ENCODE peak calls at places on chromosomes 16 and 17, in four cellular contexts. J, W, O and V are unnamed samples.

GRCh38 chr17:74123350-74123749 is 80.1 kb upstream of the RPL38 start:
- DNase-seq in J (no peak), W (no peak), O (no peak), V (no peak)

GRCh38 chr17:77959926-77960521 is 1.5 kb downstream of the TNRC6C start:
- DNase-seq in J (peak), W (peak), O (no peak), V (no peak)

GRCh38 chr16:53501216-53501859 is 1.7 kb downstream of the AKTIP start:
- DNase-seq in J (no peak), W (no peak), O (no peak), V (peak)

GRCh38 chr17:4565209-4566141 is 5.1 kb upstream of the GGT6 start:
- DNase-seq in J (peak), W (peak), O (peak), V (peak)

GRCh38 chr17:44024271-44024663 is 9.5 kb upstream of the TMEM101 start:
- DNase-seq in J (no peak), W (no peak), O (no peak), V (no peak)

GRCh38 chr17:47694018-47694817 is at the start of gene TBKBP1:
- DNase-seq in J (peak), W (peak), O (no peak), V (no peak)

GRCh38 chr17:78432226-78432894 is 53.9 kb downstream of the PGS1 start:
- DNase-seq in J (peak), W (no peak), O (no peak), V (peak)

GRCh38 chr16:2032285-2033056 is 5.8 kb downstream of the NHERF2 start:
- DNase-seq in J (peak), W (peak), O (no peak), V (no peak)

GRCh38 chr16:89924298-89924924 is 1.3 kb downstream of the TUBB3 start:
- DNase-seq in J (peak), W (peak), O (peak), V (no peak)

GRCh38 chr16:19639986-19640421 is 78.0 kb downstream of the KNOP1 start:
- DNase-seq in J (no peak), W (no peak), O (peak), V (no peak)

GRCh38 chr17:81842725-81843504 is 8.1 kb upstream of the PPP1R27 start:
- DNase-seq in J (no peak), W (no peak), O (no peak), V (peak)

GRCh38 chr17:65888649-65889048 is 303.3 kb downstream of the CEP112 start:
- DNase-seq in J (no peak), W (no peak), O (no peak), V (no peak)

GRCh38 chr16:11460820-11461594 is 115.7 kb downstream of the RMI2 start:
- DNase-seq in J (no peak), W (no peak), O (no peak), V (no peak)

GRCh38 chr17:17675925-17676534 is 5.2 kb upstream of the RAI1 start:
- DNase-seq in J (no peak), W (peak), O (no peak), V (no peak)

GRCh38 chr17:81631482-81631881 is 5.4 kb downstream of the NPLOC4 start:
- DNase-seq in J (no peak), W (no peak), O (no peak), V (no peak)

GRCh38 chr17:42287305-42288077 is 807 bp upstream of the STAT5A start:
- DNase-seq in J (peak), W (peak), O (peak), V (peak)

GRCh38 chr16:30559690-30560089 is 1.5 kb upstream of the ZNF764 start:
- DNase-seq in J (no peak), W (no peak), O (no peak), V (no peak)

GRCh38 chr17:17817552-17817947 is 19.2 kb downstream of the SREBF1 start:
- DNase-seq in J (no peak), W (no peak), O (no peak), V (no peak)

GRCh38 chr16:80607204-80607603 is 66.4 kb downstream of the DYNLRB2 start:
- DNase-seq in J (no peak), W (no peak), O (no peak), V (no peak)

GRCh38 chr17:42695500-42695899 is 13.2 kb downstream of the CNTNAP1 start:
- DNase-seq in J (no peak), W (no peak), O (no peak), V (no peak)

GRCh38 chr16:57281791-57282190 is 2.7 kb downstream of the PLLP start:
- DNase-seq in J (no peak), W (no peak), O (no peak), V (no peak)

GRCh38 chr16:84513111-84514065 is 8.9 kb upstream of the MEAK7 start:
- DNase-seq in J (no peak), W (peak), O (no peak), V (no peak)

GRCh38 chr17:48549909-48550308 is 5.0 kb upstream of the HOXB2 start:
- DNase-seq in J (no peak), W (no peak), O (no peak), V (no peak)

GRCh38 chr16:50263940-50264929 is 2.1 kb upstream of the ADCY7 start:
- DNase-seq in J (no peak), W (no peak), O (peak), V (no peak)

GRCh38 chr16:89210904-89211515 is 6.5 kb upstream of the ZNF778 start:
- DNase-seq in J (no peak), W (peak), O (no peak), V (no peak)

GRCh38 chr17:3681565-3681964 is 13.0 kb downstream of the EMC6 start:
- DNase-seq in J (no peak), W (no peak), O (no peak), V (no peak)

GRCh38 chr17:81254955-81255717 is 16.0 kb downstream of the NDUFAF8 start:
- DNase-seq in J (peak), W (peak), O (peak), V (peak)

GRCh38 chr17:77160877-77161530 is 20.2 kb downstream of the SEC14L1 start:
- DNase-seq in J (no peak), W (no peak), O (no peak), V (no peak)

GRCh38 chr16:83285921-83286320 is 521.9 kb upstream of the HSBP1 start:
- DNase-seq in J (no peak), W (no peak), O (no peak), V (no peak)

GRCh38 chr16:16991711-16992110 is 479.0 kb downstream of the XYLT1 start:
- DNase-seq in J (no peak), W (no peak), O (no peak), V (no peak)

GRCh38 chr17:70916469-70916868 is 747.1 kb downstream of the KCNJ2 start:
- DNase-seq in J (no peak), W (no peak), O (no peak), V (no peak)

GRCh38 chr16:11639008-11639562 is 29.2 kb upstream of the SNN start:
- DNase-seq in J (no peak), W (no peak), O (no peak), V (no peak)

GRCh38 chr17:522912-523311 is 170.3 kb upstream of the RPH3AL start:
- DNase-seq in J (no peak), W (no peak), O (no peak), V (no peak)

GRCh38 chr16:11681526-11681925 is 13.3 kb downstream of the SNN start:
- DNase-seq in J (no peak), W (no peak), O (peak), V (no peak)

GRCh38 chr16:31508706-31509523 is 724 bp upstream of the RUSF1 start:
- DNase-seq in J (no peak), W (peak), O (peak), V (no peak)

GRCh38 chr16:74793571-74793970 is 19.0 kb upstream of the FA2H start:
- DNase-seq in J (no peak), W (no peak), O (no peak), V (no peak)

GRCh38 chr16:63461248-63461841 is 1425.1 kb upstream of the CDH8 start:
- DNase-seq in J (peak), W (no peak), O (peak), V (no peak)